ENCODE peak calls at places on chromosomes 2 and 18, in seven cellular contexts. N is T follicular helper cell, K is body of pancreas, T is EL, J is cardiac fibroblast, Y is brain microvascular endothelial cell, P is left ventricle myocardium superior. L is an unnamed sample.

GRCh38 chr2:225030089-225030653 is 12.1 kb downstream of the DOCK10 start:
- DNase-seq in Y (no peak), T (no peak), P (no peak), J (no peak), N (no peak), K (no peak), L (no peak)

GRCh38 chr18:59353079-59353680 is 5.9 kb downstream of the LMAN1 start:
- DNase-seq in K (no peak), Y (no peak), P (no peak), N (no peak), J (peak), T (peak), L (no peak)

GRCh38 chr2:152577611-152578010 is 139.7 kb downstream of the PRPF40A start:
- DNase-seq in T (no peak), Y (no peak), P (no peak), N (no peak), K (no peak), J (no peak), L (no peak)

GRCh38 chr2:180733330-180733729 is 247.1 kb upstream of the UBE2E3 start:
- DNase-seq in K (no peak), T (no peak), N (no peak), J (no peak), Y (no peak), P (no peak), L (no peak)

GRCh38 chr18:56258178-56258577 is 380.2 kb downstream of the TXNL1 start:
- DNase-seq in N (no peak), J (peak), T (no peak), K (no peak), Y (no peak), P (no peak), L (no peak)

GRCh38 chr2:159086332-159086731 is 117.9 kb downstream of the TANC1 start:
- DNase-seq in N (no peak), P (peak), J (peak), K (no peak), T (no peak), Y (no peak), L (no peak)

GRCh38 chr2:190443778-190444481 is 35.8 kb downstream of the MFSD6 start:
- DNase-seq in J (peak), K (no peak), P (no peak), Y (no peak), T (no peak), N (no peak), L (no peak)

GRCh38 chr2:201349601-201350000 is 7.5 kb downstream of the FLACC1 start:
- DNase-seq in N (no peak), Y (no peak), P (no peak), K (no peak), J (no peak), T (no peak), L (no peak)

GRCh38 chr2:37356299-37356698 is 11.9 kb downstream of the QPCT start:
- DNase-seq in Y (no peak), P (no peak), J (no peak), N (no peak), T (no peak), K (no peak), L (no peak)

GRCh38 chr18:31049189-31049588 is 6.6 kb upstream of the DSC3 start:
- DNase-seq in N (no peak), T (no peak), K (no peak), P (no peak), Y (no peak), J (no peak), L (no peak)

GRCh38 chr2:217064234-217065103 is 204.6 kb upstream of the TNP1 start:
- DNase-seq in P (peak), Y (peak), N (no peak), T (peak), J (peak), K (peak), L (no peak)

GRCh38 chr18:45755936-45756335 is 32.0 kb downstream of the SLC14A1 start:
- DNase-seq in T (peak), N (no peak), J (peak), Y (peak), K (peak), P (peak), L (no peak)

L was measured in T-helper 17 cell.